ENCODE peak calls at places on chromosomes 5 and 9, in four cellular contexts. One of them, this sample, is unnamed.

GRCh38 chr5:131635755-131636479 is 888 bp upstream of the RAPGEF6 start:
- DNase-seq in astrocyte of the cerebellum: no peak
- DNase-seq in cardiac fibroblast: peak; percentile 42
- DNase-seq in right atrium auricular region: no peak
- DNase-seq in this sample: peak; percentile 38

GRCh38 chr9:107345327-107345726 is 62.2 kb downstream of the RAD23B start:
- DNase-seq in astrocyte of the cerebellum: no peak
- DNase-seq in cardiac fibroblast: peak; percentile 41
- DNase-seq in right atrium auricular region: peak; percentile 55
- DNase-seq in this sample: peak; percentile 33

GRCh38 chr9:116605060-116605459 is 82.0 kb upstream of the TRIM32 start:
- DNase-seq in astrocyte of the cerebellum: no peak
- DNase-seq in cardiac fibroblast: no peak
- DNase-seq in right atrium auricular region: no peak
- DNase-seq in this sample: no peak

GRCh38 chr5:134647750-134648424 is 698 bp upstream of the SEC24A start:
- DNase-seq in astrocyte of the cerebellum: peak; percentile 22
- DNase-seq in cardiac fibroblast: peak; percentile 63
- DNase-seq in right atrium auricular region: no peak
- DNase-seq in this sample: peak; percentile 57

GRCh38 chr9:93597142-93597706 is 20.8 kb downstream of the PHF2 start:
- DNase-seq in astrocyte of the cerebellum: no peak
- DNase-seq in cardiac fibroblast: no peak
- DNase-seq in right atrium auricular region: peak; percentile 38
- DNase-seq in this sample: no peak

GRCh38 chr5:115831163-115831768 is 10.1 kb downstream of the ATG12 start:
- DNase-seq in astrocyte of the cerebellum: no peak
- DNase-seq in cardiac fibroblast: peak; percentile 65
- DNase-seq in right atrium auricular region: no peak
- DNase-seq in this sample: peak; percentile 57

GRCh38 chr9:133603165-133603927 is 5.8 kb downstream of the FAM163B start:
- DNase-seq in astrocyte of the cerebellum: no peak
- DNase-seq in cardiac fibroblast: no peak
- DNase-seq in right atrium auricular region: no peak
- DNase-seq in this sample: no peak

GRCh38 chr9:96686638-96687335 is 31.7 kb upstream of the PRXL2C start:
- DNase-seq in astrocyte of the cerebellum: peak; percentile 24
- DNase-seq in cardiac fibroblast: peak; percentile 69
- DNase-seq in right atrium auricular region: peak; percentile 87
- DNase-seq in this sample: peak; percentile 77

GRCh38 chr9:93588641-93589609 is 12.5 kb downstream of the PHF2 start:
- DNase-seq in astrocyte of the cerebellum: no peak
- DNase-seq in cardiac fibroblast: no peak
- DNase-seq in right atrium auricular region: peak; percentile 55
- DNase-seq in this sample: peak; percentile 36

GRCh38 chr5:76469656-76470290 is 66.7 kb downstream of the IQGAP2 start:
- DNase-seq in astrocyte of the cerebellum: no peak
- DNase-seq in cardiac fibroblast: no peak
- DNase-seq in right atrium auricular region: no peak
- DNase-seq in this sample: no peak

GRCh38 chr9:1875921-1876448 is 139.2 kb upstream of the SMARCA2 start:
- DNase-seq in astrocyte of the cerebellum: no peak
- DNase-seq in cardiac fibroblast: no peak
- DNase-seq in right atrium auricular region: no peak
- DNase-seq in this sample: no peak

GRCh38 chr5:112202694-112203093 is 216.4 kb downstream of the EPB41L4A start:
- DNase-seq in astrocyte of the cerebellum: no peak
- DNase-seq in cardiac fibroblast: no peak
- DNase-seq in right atrium auricular region: no peak
- DNase-seq in this sample: no peak

GRCh38 chr9:18658764-18659705 is 185.1 kb downstream of the ADAMTSL1 start:
- DNase-seq in astrocyte of the cerebellum: peak; percentile 85
- DNase-seq in cardiac fibroblast: peak; percentile 81
- DNase-seq in right atrium auricular region: no peak
- DNase-seq in this sample: peak; percentile 52

GRCh38 chr5:179795863-179796833 is 2.4 kb downstream of the LTC4S start:
- DNase-seq in astrocyte of the cerebellum: no peak
- DNase-seq in cardiac fibroblast: peak; percentile 77
- DNase-seq in right atrium auricular region: peak; percentile 78
- DNase-seq in this sample: peak; percentile 74

GRCh38 chr5:95842955-95843544 is 20.5 kb upstream of the GLRX start:
- DNase-seq in astrocyte of the cerebellum: no peak
- DNase-seq in cardiac fibroblast: peak; percentile 76
- DNase-seq in right atrium auricular region: peak; percentile 79
- DNase-seq in this sample: peak; percentile 47

GRCh38 chr9:26561928-26562327 is 330.7 kb downstream of the CAAP1 start:
- DNase-seq in astrocyte of the cerebellum: no peak
- DNase-seq in cardiac fibroblast: no peak
- DNase-seq in right atrium auricular region: no peak
- DNase-seq in this sample: no peak

GRCh38 chr5:71905804-71906711 is 187.0 kb downstream of the CARTPT start:
- DNase-seq in astrocyte of the cerebellum: no peak
- DNase-seq in cardiac fibroblast: no peak
- DNase-seq in right atrium auricular region: no peak
- DNase-seq in this sample: peak; percentile 12

GRCh38 chr9:82252116-82252515 is 263.5 kb downstream of the SPATA31D1 start:
- DNase-seq in astrocyte of the cerebellum: no peak
- DNase-seq in cardiac fibroblast: no peak
- DNase-seq in right atrium auricular region: no peak
- DNase-seq in this sample: no peak

GRCh38 chr9:133167096-133167695 is 3.5 kb upstream of the GBGT1 start:
- DNase-seq in astrocyte of the cerebellum: no peak
- DNase-seq in cardiac fibroblast: no peak
- DNase-seq in right atrium auricular region: no peak
- DNase-seq in this sample: no peak

GRCh38 chr9:114366334-114367128 is 21.3 kb downstream of the AKNA start:
- DNase-seq in astrocyte of the cerebellum: peak; percentile 80
- DNase-seq in cardiac fibroblast: peak; percentile 82
- DNase-seq in right atrium auricular region: no peak
- DNase-seq in this sample: peak; percentile 88

GRCh38 chr9:103798620-103799019 is 295.5 kb upstream of the SMC2 start:
- DNase-seq in astrocyte of the cerebellum: peak; percentile 55
- DNase-seq in cardiac fibroblast: peak; percentile 82
- DNase-seq in right atrium auricular region: no peak
- DNase-seq in this sample: peak; percentile 88

DNA sequence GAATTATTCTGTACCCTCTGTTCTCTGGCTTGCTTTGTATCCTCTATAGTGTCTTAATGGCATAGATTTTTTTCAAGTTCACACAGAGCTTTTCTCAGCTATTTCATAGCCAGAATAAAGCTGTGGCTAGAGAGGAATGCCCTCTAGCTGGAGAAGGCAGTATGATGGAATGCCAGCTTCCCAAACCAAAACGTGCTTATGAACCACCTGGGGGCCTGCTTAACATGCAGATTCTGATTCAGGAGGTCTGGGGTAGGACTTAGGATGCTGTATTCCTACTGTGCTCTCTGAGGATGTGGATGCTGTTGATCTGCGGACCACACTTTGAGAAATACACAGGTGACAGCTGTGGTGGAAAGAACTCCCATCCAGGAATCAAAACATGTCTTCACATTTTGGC is 49.9 kb upstream of the DPYSL3 start:
- DNase-seq in astrocyte of the cerebellum: no peak
- DNase-seq in cardiac fibroblast: no peak
- DNase-seq in right atrium auricular region: no peak
- DNase-seq in this sample: no peak
- H3K4me3 ChIP-seq in astrocyte of the cerebellum: no peak overlapping the region
- H3K4me3 ChIP-seq in cardiac fibroblast: no peak overlapping the region
- H3K4me3 ChIP-seq in right atrium auricular region: no peak overlapping the region
- H3K4me3 ChIP-seq in this sample: no peak overlapping the region

DNA sequence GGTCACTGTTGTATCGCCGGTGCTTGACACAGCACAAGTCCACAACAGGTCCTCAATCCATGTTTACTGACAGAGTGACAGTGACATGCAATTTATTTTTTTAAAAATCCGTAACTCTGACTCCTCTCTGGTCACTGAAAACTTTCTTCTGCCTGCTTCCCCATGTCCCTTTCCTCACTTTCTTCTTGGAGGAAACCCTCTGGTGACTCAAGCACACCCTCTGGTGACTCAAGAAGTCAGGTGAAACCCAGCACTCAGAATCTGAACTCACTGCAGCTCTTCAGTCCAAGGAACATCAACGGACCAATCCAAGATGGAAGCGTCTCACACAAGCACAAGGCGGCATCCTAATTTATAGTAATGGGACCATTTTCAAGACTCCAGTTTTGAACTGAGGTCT is 245.9 kb downstream of the FSTL4 start:
- DNase-seq in astrocyte of the cerebellum: no peak
- DNase-seq in cardiac fibroblast: no peak
- DNase-seq in right atrium auricular region: peak; percentile 34
- DNase-seq in this sample: peak; percentile 11
- TF ChIP-seq CTCF in astrocyte of the cerebellum: no peak
- TF ChIP-seq CTCF in cardiac fibroblast: no peak
- TF ChIP-seq CTCF in right atrium auricular region: no peak
- TF ChIP-seq CTCF in this sample: no peak

GRCh38 chr5:53249529-53249928 is 140.0 kb upstream of the MOCS2 start:
- DNase-seq in astrocyte of the cerebellum: peak; percentile 94
- DNase-seq in cardiac fibroblast: peak; percentile 96
- DNase-seq in right atrium auricular region: no peak
- DNase-seq in this sample: peak; percentile 94
- H3K4me3 ChIP-seq in astrocyte of the cerebellum: no peak overlapping the region
- H3K4me3 ChIP-seq in cardiac fibroblast: no peak overlapping the region
- H3K4me3 ChIP-seq in right atrium auricular region: no peak overlapping the region
- H3K4me3 ChIP-seq in this sample: no peak overlapping the region

DNA sequence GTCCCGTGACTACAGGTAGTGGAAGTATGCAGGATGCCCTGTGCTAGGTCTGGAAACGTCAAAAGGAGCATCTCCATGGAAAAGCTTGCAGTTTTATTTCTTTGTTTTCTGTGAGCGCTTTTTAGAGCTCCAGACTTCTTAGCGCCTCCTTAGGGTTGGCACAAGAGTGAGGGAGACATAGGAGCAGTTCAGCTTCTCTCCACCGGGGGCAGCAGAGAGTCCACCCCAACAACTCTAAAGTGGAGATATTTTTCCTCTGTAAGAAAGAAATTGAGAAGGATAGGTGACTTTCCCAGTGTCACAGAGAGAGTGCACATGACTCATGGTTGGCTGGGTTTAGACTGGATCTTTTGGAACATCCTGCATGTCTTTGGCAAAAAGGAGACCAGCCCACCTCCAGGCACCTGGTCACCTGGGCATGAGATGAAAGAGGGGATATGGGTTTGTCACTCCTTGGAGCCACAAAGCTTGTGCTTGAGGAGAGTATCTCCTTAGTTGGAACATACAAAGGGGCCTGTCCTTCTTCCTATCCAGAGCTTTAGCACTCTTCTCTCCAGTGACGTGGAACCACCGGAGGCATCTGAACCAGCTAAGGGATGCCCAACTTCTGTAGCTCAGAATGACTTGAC is 637.7 kb downstream of the SEMA5A start:
- DNase-seq in astrocyte of the cerebellum: no peak
- DNase-seq in cardiac fibroblast: peak; percentile 53
- DNase-seq in right atrium auricular region: no peak
- DNase-seq in this sample: peak; percentile 50
- TF ChIP-seq CTCF in astrocyte of the cerebellum: peak; percentile 81
- TF ChIP-seq CTCF in cardiac fibroblast: peak; percentile 87
- TF ChIP-seq CTCF in right atrium auricular region: no peak
- TF ChIP-seq CTCF in this sample: peak; percentile 90

GRCh38 chr9:14323083-14323968 is 9.4 kb upstream of the NFIB start:
- DNase-seq in astrocyte of the cerebellum: no peak
- DNase-seq in cardiac fibroblast: no peak
- DNase-seq in right atrium auricular region: no peak
- DNase-seq in this sample: no peak

GRCh38 chr9:14323969-14324366 is 10.0 kb upstream of the NFIB start:
- DNase-seq in astrocyte of the cerebellum: no peak
- DNase-seq in cardiac fibroblast: no peak
- DNase-seq in right atrium auricular region: no peak
- DNase-seq in this sample: no peak

GRCh38 chr9:14322211-14323082 is 8.5 kb upstream of the NFIB start:
- DNase-seq in astrocyte of the cerebellum: peak; percentile 79
- DNase-seq in cardiac fibroblast: peak; percentile 92
- DNase-seq in right atrium auricular region: peak; percentile 91
- DNase-seq in this sample: peak; percentile 83

GRCh38 chr9:14320272-14321245 is 6.6 kb upstream of the NFIB start:
- DNase-seq in astrocyte of the cerebellum: peak; percentile 99
- DNase-seq in cardiac fibroblast: peak; percentile 96
- DNase-seq in right atrium auricular region: no peak
- DNase-seq in this sample: peak; percentile 99

DNA sequence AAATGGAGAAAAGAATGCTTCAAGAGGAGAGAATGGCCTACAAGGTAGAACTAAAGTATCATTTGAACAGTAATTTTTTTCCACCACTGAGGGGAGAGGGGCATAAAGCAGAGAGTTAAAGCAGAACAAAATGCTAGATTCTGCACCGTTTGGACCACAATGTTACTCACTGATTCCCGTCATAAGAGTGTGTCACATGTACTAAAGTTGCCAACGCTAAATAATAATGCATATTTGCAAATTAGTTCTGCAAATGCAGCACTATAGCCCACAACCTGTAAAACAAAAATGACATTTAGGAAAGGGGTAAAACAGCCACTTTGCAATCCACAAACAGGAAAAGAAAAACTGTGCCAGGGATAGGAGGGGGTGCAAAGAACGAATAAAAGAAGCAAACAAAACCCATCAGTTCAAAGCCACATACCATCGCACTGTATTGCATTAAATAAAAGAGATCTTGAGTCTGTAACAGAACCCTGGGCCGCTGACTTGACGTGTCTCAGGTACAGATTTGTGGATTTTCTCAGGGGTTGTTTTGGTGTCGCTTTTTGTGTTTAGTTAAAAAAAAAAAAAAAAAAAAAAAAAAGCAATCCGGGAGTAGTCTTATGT is 7.7 kb upstream of the NFIB start:
- DNase-seq in astrocyte of the cerebellum: no peak
- DNase-seq in cardiac fibroblast: peak; percentile 72
- DNase-seq in right atrium auricular region: no peak
- DNase-seq in this sample: peak; percentile 78
- H3K4me3 ChIP-seq in astrocyte of the cerebellum: peak overlapping the region; percentile 47
- H3K4me3 ChIP-seq in cardiac fibroblast: peak overlapping the region; percentile 61
- H3K4me3 ChIP-seq in right atrium auricular region: peak overlapping the region; percentile 60
- H3K4me3 ChIP-seq in this sample: peak overlapping the region; percentile 60

GRCh38 chr5:136311999-136312398 is 53.3 kb downstream of the TRPC7 start:
- DNase-seq in astrocyte of the cerebellum: no peak
- DNase-seq in cardiac fibroblast: no peak
- DNase-seq in right atrium auricular region: no peak
- DNase-seq in this sample: no peak

GRCh38 chr5:136309932-136310598 is 55.3 kb downstream of the TRPC7 start:
- DNase-seq in astrocyte of the cerebellum: no peak
- DNase-seq in cardiac fibroblast: no peak
- DNase-seq in right atrium auricular region: no peak
- DNase-seq in this sample: no peak

GRCh38 chr5:136309376-136309775 is 56.0 kb downstream of the TRPC7 start:
- DNase-seq in astrocyte of the cerebellum: no peak
- DNase-seq in cardiac fibroblast: no peak
- DNase-seq in right atrium auricular region: no peak
- DNase-seq in this sample: peak; percentile 2

GRCh38 chr5:136314302-136314701 is 51.0 kb downstream of the TRPC7 start:
- DNase-seq in astrocyte of the cerebellum: no peak
- DNase-seq in cardiac fibroblast: no peak
- DNase-seq in right atrium auricular region: no peak
- DNase-seq in this sample: no peak

DNA sequence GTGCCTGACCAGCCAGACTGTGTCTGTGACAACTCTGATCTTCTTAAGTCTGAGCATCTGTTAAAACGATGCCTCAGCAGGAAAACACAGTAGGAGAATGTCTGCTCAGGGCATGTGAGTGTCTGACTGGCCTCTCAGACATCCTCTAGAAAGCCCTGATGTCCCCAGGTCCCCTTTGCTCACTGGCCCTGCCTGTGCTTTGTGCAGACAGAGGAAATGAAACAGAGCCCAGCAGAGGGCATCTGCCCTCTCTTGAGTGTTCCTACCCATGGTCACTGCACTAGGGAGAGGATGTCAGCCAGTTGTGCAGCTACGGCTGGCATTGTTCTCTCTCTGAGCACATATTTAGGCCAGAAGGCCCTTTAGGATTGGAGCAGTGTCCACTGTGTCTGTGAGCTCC is 56.9 kb downstream of the TRPC7 start:
- DNase-seq in astrocyte of the cerebellum: no peak
- DNase-seq in cardiac fibroblast: no peak
- DNase-seq in right atrium auricular region: no peak
- DNase-seq in this sample: no peak
- TF ChIP-seq CTCF in astrocyte of the cerebellum: no peak
- TF ChIP-seq CTCF in cardiac fibroblast: no peak
- TF ChIP-seq CTCF in right atrium auricular region: no peak
- TF ChIP-seq CTCF in this sample: no peak

This sample was measured in fibroblast of mammary gland.